ENCODE peak calls at places on chromosomes 1 and 21, in six cellular contexts. M, I, Q, C, U and B are unnamed samples.

GRCh38 chr1:67787746-67788145 is 45.5 kb downstream of the GNG12 start:
- DNase-seq in U (no peak), I (peak), M (no peak), Q (no peak), C (no peak), B (no peak)

GRCh38 chr1:230641346-230641745 is 935 bp upstream of the COG2 start:
- DNase-seq in M (no peak), I (no peak), U (no peak), Q (no peak), C (no peak), B (no peak)

GRCh38 chr1:163588796-163589195 is 267.0 kb downstream of the NUF2 start:
- DNase-seq in C (no peak), M (no peak), U (no peak), Q (no peak), I (no peak), B (no peak)

GRCh38 chr1:110235839-110236682 is 25.9 kb downstream of the KCNC4 start:
- DNase-seq in U (no peak), C (no peak), M (no peak), I (peak), Q (peak), B (no peak)

GRCh38 chr1:152543808-152544207 is 22.8 kb downstream of the LCE3E start:
- DNase-seq in I (no peak), M (no peak), U (no peak), C (no peak), Q (no peak), B (no peak)

GRCh38 chr1:14296795-14297194 is 301.7 kb upstream of the KAZN start:
- DNase-seq in I (peak), M (no peak), Q (no peak), C (no peak), U (no peak), B (no peak)

GRCh38 chr1:205232122-205232820 is 4.5 kb downstream of the TMCC2 start:
- DNase-seq in U (no peak), Q (no peak), C (no peak), I (no peak), M (no peak), B (no peak)

GRCh38 chr1:30310966-30311742 is 412.2 kb downstream of the MATN1 start:
- DNase-seq in Q (no peak), M (no peak), U (no peak), I (no peak), C (no peak), B (peak)

GRCh38 chr1:96865731-96866684 is 144.4 kb downstream of the PTBP2 start:
- DNase-seq in C (no peak), U (no peak), M (no peak), Q (peak), I (peak), B (no peak)

GRCh38 chr1:96861836-96862235 is 140.3 kb downstream of the PTBP2 start:
- DNase-seq in I (no peak), M (no peak), U (no peak), C (no peak), Q (no peak), B (no peak)

GRCh38 chr1:96863449-96863848 is 141.9 kb downstream of the PTBP2 start:
- DNase-seq in I (no peak), U (no peak), M (no peak), C (no peak), Q (no peak), B (no peak)
- TF ChIP-seq CTCF in I (no peak), U (no peak), M (no peak), C (no peak), Q (no peak), B (no peak)

GRCh38 chr1:200887036-200887435 is 7.7 kb upstream of the INAVA start:
- DNase-seq in U (no peak), C (no peak), Q (no peak), I (no peak), M (no peak), B (no peak)

GRCh38 chr1:200887772-200888348 is 6.8 kb upstream of the INAVA start:
- DNase-seq in I (no peak), Q (no peak), M (no peak), U (no peak), C (no peak), B (no peak)

GRCh38 chr1:200890027-200890426 is 4.7 kb upstream of the INAVA start:
- DNase-seq in I (no peak), Q (no peak), U (no peak), M (no peak), C (no peak), B (no peak)

GRCh38 chr1:200889571-200889970 is 5.1 kb upstream of the INAVA start:
- DNase-seq in M (no peak), I (no peak), U (no peak), C (no peak), Q (no peak), B (no peak)

GRCh38 chr1:200888349-200888838 is 6.3 kb upstream of the INAVA start:
- DNase-seq in U (no peak), I (no peak), C (no peak), M (peak), Q (no peak), B (no peak)
- TF ChIP-seq CTCF in U (no peak), I (no peak), C (no peak), M (no peak), Q (no peak), B (no peak)

DNA sequence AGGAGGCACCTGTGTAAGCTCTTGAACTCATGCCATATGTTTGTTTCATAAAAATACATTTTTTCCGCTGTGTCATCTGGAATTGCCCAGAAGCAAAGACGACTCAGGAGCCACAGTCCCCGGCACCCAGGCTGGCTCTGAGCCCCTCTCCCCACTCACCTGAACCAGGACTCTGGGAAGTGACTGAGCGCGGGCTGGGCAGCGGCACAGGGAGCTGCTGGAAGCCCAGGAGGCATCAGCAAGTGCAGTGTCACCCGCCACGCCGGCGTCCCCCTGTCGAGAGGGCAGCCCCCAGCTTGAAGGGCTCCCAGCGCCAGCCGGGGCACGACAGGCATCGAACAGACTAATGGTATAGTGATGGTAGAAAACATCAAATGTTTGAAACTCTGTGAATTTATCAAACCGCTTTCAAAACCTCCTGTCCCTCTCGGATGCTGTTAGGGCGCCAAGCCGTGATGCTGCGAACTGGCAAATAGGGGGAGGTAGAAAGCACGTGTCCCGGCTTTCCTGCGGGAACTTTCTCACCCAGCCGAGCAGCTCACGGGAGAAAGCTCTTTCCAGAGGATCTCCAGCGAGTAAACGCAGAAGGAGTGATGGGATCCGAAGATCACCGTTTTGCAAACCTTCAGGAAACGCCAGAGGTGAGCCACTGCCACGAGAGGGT is 57.8 kb upstream of the COL18A1 start:
- DNase-seq in U (no peak), M (peak), C (no peak), I (peak), Q (no peak), B (no peak)
- TF ChIP-seq CTCF in U (no peak), M (no peak), C (no peak), I (peak), Q (no peak), B (no peak)

GRCh38 chr1:224169876-224170275 is 13.2 kb upstream of the DEGS1 start:
- DNase-seq in C (no peak), Q (no peak), I (no peak), M (no peak), U (no peak), B (no peak)
- TF ChIP-seq CTCF in C (no peak), Q (no peak), I (no peak), M (no peak), U (no peak), B (no peak)

DNA sequence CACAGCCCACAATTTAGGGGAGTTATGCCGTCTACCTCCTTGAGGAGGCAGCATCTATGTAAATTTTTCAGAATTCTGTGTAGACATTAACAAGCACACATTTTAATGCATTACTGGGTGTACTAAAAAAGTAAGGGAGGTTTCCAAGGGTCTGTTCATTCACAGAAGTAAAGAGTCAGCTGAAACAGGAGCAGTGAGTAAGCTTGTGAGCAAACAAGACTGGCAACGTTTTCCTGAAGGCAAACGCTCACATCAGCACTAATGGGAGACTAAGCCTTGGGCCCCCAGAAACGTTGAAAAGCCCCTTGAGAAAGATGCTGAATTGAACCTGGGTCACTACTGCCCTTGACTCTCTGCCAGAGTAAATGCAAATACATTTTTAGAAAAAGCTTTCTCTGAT is 25.7 kb downstream of the RPRD2 start:
- DNase-seq in M (no peak), I (no peak), U (no peak), Q (no peak), C (no peak), B (no peak)
- TF ChIP-seq CTCF in M (no peak), I (no peak), U (no peak), Q (no peak), C (no peak), B (no peak)

DNA sequence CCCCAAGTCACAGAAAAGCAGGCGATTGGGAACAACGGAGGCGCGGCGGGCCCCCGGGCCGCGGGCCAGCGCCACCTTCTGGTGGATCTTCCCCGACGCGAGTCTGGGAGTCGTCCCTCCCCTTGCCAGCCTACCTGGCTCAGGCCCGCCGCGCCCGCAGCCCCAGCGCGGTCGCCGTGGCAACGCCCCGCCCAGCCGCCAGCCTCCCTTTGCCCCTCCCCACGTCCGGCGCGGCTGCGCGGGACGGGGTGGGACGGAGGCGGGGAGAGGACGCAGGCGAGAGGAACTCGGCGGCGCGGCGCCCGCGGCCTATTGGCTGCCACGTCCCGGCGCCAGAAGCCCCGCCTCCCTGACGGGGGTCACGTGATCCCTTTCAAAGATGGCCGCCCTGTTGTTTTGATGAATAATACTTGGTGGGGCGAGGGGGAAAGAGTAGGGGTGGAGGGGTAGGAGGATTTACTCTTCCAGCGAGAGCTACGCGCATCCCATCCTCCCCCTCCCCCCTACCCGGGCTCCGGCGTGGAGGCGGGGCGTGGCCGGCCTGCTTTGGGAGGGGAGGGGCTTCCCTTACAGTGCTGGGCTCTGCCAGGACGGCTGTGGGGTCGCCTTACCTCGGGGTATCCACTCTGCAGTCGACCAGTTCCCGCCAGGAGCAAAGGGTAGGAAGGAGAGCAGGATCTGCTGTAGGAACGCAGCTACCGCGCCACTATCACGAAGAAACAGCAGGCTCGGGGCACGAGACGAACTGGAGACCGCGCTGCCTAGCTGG is at the start of gene UBE4B:
- DNase-seq in I (peak), M (peak), Q (peak), U (peak), C (peak), B (peak)
- TF ChIP-seq CTCF in I (peak), M (peak), Q (peak), U (peak), C (peak), B (peak)